ENCODE peak calls at places on chromosomes 3 and 15, in four cellular contexts. One of them, this sample, is unnamed.

GRCh38 chr15:93955197-93955596 is 276.2 kb upstream of the MCTP2 start:
- DNase-seq in AG09319: no peak
- DNase-seq in activated gamma-delta T cell treated with anti-CD3 and anti-CD28 coated beads, Interleukin-2, amount 50 U/mL, for 16 hours: no peak
- DNase-seq in HTR-8/SVneo: no peak
- DNase-seq in this sample: no peak

GRCh38 chr15:89656116-89656815 is 999 bp upstream of the KIF7 start:
- DNase-seq in AG09319: no peak
- DNase-seq in activated gamma-delta T cell treated with anti-CD3 and anti-CD28 coated beads, Interleukin-2, amount 50 U/mL, for 16 hours: no peak
- DNase-seq in HTR-8/SVneo: no peak
- DNase-seq in this sample: no peak

GRCh38 chr15:48865387-48866079 is 12.4 kb upstream of the EID1 start:
- DNase-seq in AG09319: no peak
- DNase-seq in activated gamma-delta T cell treated with anti-CD3 and anti-CD28 coated beads, Interleukin-2, amount 50 U/mL, for 16 hours: no peak
- DNase-seq in HTR-8/SVneo: no peak
- DNase-seq in this sample: peak

GRCh38 chr3:120167488-120167887 is 73.2 kb upstream of the GSK3B start:
- DNase-seq in AG09319: no peak
- DNase-seq in activated gamma-delta T cell treated with anti-CD3 and anti-CD28 coated beads, Interleukin-2, amount 50 U/mL, for 16 hours: no peak
- DNase-seq in HTR-8/SVneo: no peak
- DNase-seq in this sample: no peak

GRCh38 chr3:104437891-104438290 is 928.8 kb upstream of the ALCAM start:
- DNase-seq in AG09319: no peak
- DNase-seq in activated gamma-delta T cell treated with anti-CD3 and anti-CD28 coated beads, Interleukin-2, amount 50 U/mL, for 16 hours: no peak
- DNase-seq in HTR-8/SVneo: no peak
- DNase-seq in this sample: peak

GRCh38 chr3:2823016-2823415 is 287.2 kb downstream of the IL5RA start:
- DNase-seq in AG09319: no peak
- DNase-seq in activated gamma-delta T cell treated with anti-CD3 and anti-CD28 coated beads, Interleukin-2, amount 50 U/mL, for 16 hours: no peak
- DNase-seq in HTR-8/SVneo: no peak
- DNase-seq in this sample: no peak

GRCh38 chr15:33190539-33190938 is 4.0 kb downstream of the FMN1 start:
- DNase-seq in AG09319: no peak
- DNase-seq in activated gamma-delta T cell treated with anti-CD3 and anti-CD28 coated beads, Interleukin-2, amount 50 U/mL, for 16 hours: no peak
- DNase-seq in HTR-8/SVneo: no peak
- DNase-seq in this sample: no peak

GRCh38 chr3:42988097-42988496 is 9.0 kb downstream of the GASK1A start:
- DNase-seq in AG09319: no peak
- DNase-seq in activated gamma-delta T cell treated with anti-CD3 and anti-CD28 coated beads, Interleukin-2, amount 50 U/mL, for 16 hours: no peak
- DNase-seq in HTR-8/SVneo: no peak
- DNase-seq in this sample: no peak

GRCh38 chr3:24496529-24497482 is 2.2 kb upstream of the THRB start:
- DNase-seq in AG09319: peak
- DNase-seq in activated gamma-delta T cell treated with anti-CD3 and anti-CD28 coated beads, Interleukin-2, amount 50 U/mL, for 16 hours: no peak
- DNase-seq in HTR-8/SVneo: peak
- DNase-seq in this sample: peak

GRCh38 chr3:110933786-110934415 is 137.7 kb upstream of the NECTIN3 start:
- DNase-seq in AG09319: peak
- DNase-seq in activated gamma-delta T cell treated with anti-CD3 and anti-CD28 coated beads, Interleukin-2, amount 50 U/mL, for 16 hours: no peak
- DNase-seq in HTR-8/SVneo: no peak
- DNase-seq in this sample: peak

GRCh38 chr3:117706037-117706436 is 996.5 kb downstream of the TUSC7 start:
- DNase-seq in AG09319: peak
- DNase-seq in activated gamma-delta T cell treated with anti-CD3 and anti-CD28 coated beads, Interleukin-2, amount 50 U/mL, for 16 hours: no peak
- DNase-seq in HTR-8/SVneo: no peak
- DNase-seq in this sample: peak

GRCh38 chr3:138434875-138435772 is 708 bp downstream of the ESYT3 start:
- DNase-seq in AG09319: no peak
- DNase-seq in activated gamma-delta T cell treated with anti-CD3 and anti-CD28 coated beads, Interleukin-2, amount 50 U/mL, for 16 hours: no peak
- DNase-seq in HTR-8/SVneo: no peak
- DNase-seq in this sample: no peak

GRCh38 chr3:122690096-122690495 is 9.5 kb downstream of the PARP14 start:
- DNase-seq in AG09319: no peak
- DNase-seq in activated gamma-delta T cell treated with anti-CD3 and anti-CD28 coated beads, Interleukin-2, amount 50 U/mL, for 16 hours: no peak
- DNase-seq in HTR-8/SVneo: no peak
- DNase-seq in this sample: no peak

GRCh38 chr3:120450261-120450913 is 405 bp downstream of the FSTL1 start:
- DNase-seq in AG09319: no peak
- DNase-seq in activated gamma-delta T cell treated with anti-CD3 and anti-CD28 coated beads, Interleukin-2, amount 50 U/mL, for 16 hours: no peak
- DNase-seq in HTR-8/SVneo: no peak
- DNase-seq in this sample: no peak

GRCh38 chr3:149702691-149703426 is 45.0 kb upstream of the WWTR1 start:
- DNase-seq in AG09319: peak
- DNase-seq in activated gamma-delta T cell treated with anti-CD3 and anti-CD28 coated beads, Interleukin-2, amount 50 U/mL, for 16 hours: no peak
- DNase-seq in HTR-8/SVneo: peak
- DNase-seq in this sample: peak

GRCh38 chr3:44421280-44421679 is 56.2 kb downstream of the ZNF445 start:
- DNase-seq in AG09319: no peak
- DNase-seq in activated gamma-delta T cell treated with anti-CD3 and anti-CD28 coated beads, Interleukin-2, amount 50 U/mL, for 16 hours: no peak
- DNase-seq in HTR-8/SVneo: no peak
- DNase-seq in this sample: no peak

GRCh38 chr3:107578523-107578922 is 55.8 kb downstream of the BBX start:
- DNase-seq in AG09319: no peak
- DNase-seq in activated gamma-delta T cell treated with anti-CD3 and anti-CD28 coated beads, Interleukin-2, amount 50 U/mL, for 16 hours: no peak
- DNase-seq in HTR-8/SVneo: no peak
- DNase-seq in this sample: no peak

GRCh38 chr3:150174179-150174578 is 203.5 kb upstream of the PFN2 start:
- DNase-seq in AG09319: no peak
- DNase-seq in activated gamma-delta T cell treated with anti-CD3 and anti-CD28 coated beads, Interleukin-2, amount 50 U/mL, for 16 hours: no peak
- DNase-seq in HTR-8/SVneo: no peak
- DNase-seq in this sample: no peak

GRCh38 chr3:150268426-150269321 is 139.4 kb upstream of the TSC22D2 start:
- DNase-seq in AG09319: no peak
- DNase-seq in activated gamma-delta T cell treated with anti-CD3 and anti-CD28 coated beads, Interleukin-2, amount 50 U/mL, for 16 hours: no peak
- DNase-seq in HTR-8/SVneo: no peak
- DNase-seq in this sample: no peak

GRCh38 chr3:58804914-58805313 is 138.3 kb upstream of the FAM3D start:
- DNase-seq in AG09319: no peak
- DNase-seq in activated gamma-delta T cell treated with anti-CD3 and anti-CD28 coated beads, Interleukin-2, amount 50 U/mL, for 16 hours: no peak
- DNase-seq in HTR-8/SVneo: no peak
- DNase-seq in this sample: no peak

GRCh38 chr3:154135511-154136173 is 14.5 kb downstream of the ARHGEF26 start:
- DNase-seq in AG09319: no peak
- DNase-seq in activated gamma-delta T cell treated with anti-CD3 and anti-CD28 coated beads, Interleukin-2, amount 50 U/mL, for 16 hours: no peak
- DNase-seq in HTR-8/SVneo: no peak
- DNase-seq in this sample: no peak

GRCh38 chr3:67481126-67481525 is 173.3 kb downstream of the SUCLG2 start:
- DNase-seq in AG09319: no peak
- DNase-seq in activated gamma-delta T cell treated with anti-CD3 and anti-CD28 coated beads, Interleukin-2, amount 50 U/mL, for 16 hours: no peak
- DNase-seq in HTR-8/SVneo: no peak
- DNase-seq in this sample: no peak

GRCh38 chr15:68620721-68621528 is 42.1 kb downstream of the CORO2B start:
- DNase-seq in AG09319: peak
- DNase-seq in activated gamma-delta T cell treated with anti-CD3 and anti-CD28 coated beads, Interleukin-2, amount 50 U/mL, for 16 hours: no peak
- DNase-seq in HTR-8/SVneo: no peak
- DNase-seq in this sample: peak

GRCh38 chr3:125057186-125057850 is 1.5 kb upstream of the HEG1 start:
- DNase-seq in AG09319: no peak
- DNase-seq in activated gamma-delta T cell treated with anti-CD3 and anti-CD28 coated beads, Interleukin-2, amount 50 U/mL, for 16 hours: no peak
- DNase-seq in HTR-8/SVneo: no peak
- DNase-seq in this sample: peak

GRCh38 chr15:52481915-52482314 is 46.8 kb downstream of the MYO5A start:
- DNase-seq in AG09319: no peak
- DNase-seq in activated gamma-delta T cell treated with anti-CD3 and anti-CD28 coated beads, Interleukin-2, amount 50 U/mL, for 16 hours: peak
- DNase-seq in HTR-8/SVneo: no peak
- DNase-seq in this sample: peak

GRCh38 chr3:142000341-142000870 is 124.0 kb downstream of the ATP1B3 start:
- DNase-seq in AG09319: no peak
- DNase-seq in activated gamma-delta T cell treated with anti-CD3 and anti-CD28 coated beads, Interleukin-2, amount 50 U/mL, for 16 hours: no peak
- DNase-seq in HTR-8/SVneo: no peak
- DNase-seq in this sample: no peak

GRCh38 chr3:42498034-42498433 is 4.4 kb upstream of the VIPR1 start:
- DNase-seq in AG09319: no peak
- DNase-seq in activated gamma-delta T cell treated with anti-CD3 and anti-CD28 coated beads, Interleukin-2, amount 50 U/mL, for 16 hours: no peak
- DNase-seq in HTR-8/SVneo: no peak
- DNase-seq in this sample: no peak

GRCh38 chr3:72331076-72331475 is 517.2 kb downstream of the SHQ1 start:
- DNase-seq in AG09319: no peak
- DNase-seq in activated gamma-delta T cell treated with anti-CD3 and anti-CD28 coated beads, Interleukin-2, amount 50 U/mL, for 16 hours: no peak
- DNase-seq in HTR-8/SVneo: no peak
- DNase-seq in this sample: no peak

GRCh38 chr3:52490938-52491526 is 4.1 kb upstream of the STAB1 start:
- DNase-seq in AG09319: no peak
- DNase-seq in activated gamma-delta T cell treated with anti-CD3 and anti-CD28 coated beads, Interleukin-2, amount 50 U/mL, for 16 hours: no peak
- DNase-seq in HTR-8/SVneo: no peak
- DNase-seq in this sample: peak

GRCh38 chr3:119149484-119149883 is 3.5 kb downstream of the TEX55 start:
- DNase-seq in AG09319: no peak
- DNase-seq in activated gamma-delta T cell treated with anti-CD3 and anti-CD28 coated beads, Interleukin-2, amount 50 U/mL, for 16 hours: no peak
- DNase-seq in HTR-8/SVneo: no peak
- DNase-seq in this sample: peak

GRCh38 chr15:85407421-85408269 is 27.2 kb downstream of the AKAP13 start:
- DNase-seq in AG09319: peak
- DNase-seq in activated gamma-delta T cell treated with anti-CD3 and anti-CD28 coated beads, Interleukin-2, amount 50 U/mL, for 16 hours: no peak
- DNase-seq in HTR-8/SVneo: peak
- DNase-seq in this sample: peak

GRCh38 chr3:32593903-32594525 is 23.4 kb upstream of the DYNC1LI1 start:
- DNase-seq in AG09319: no peak
- DNase-seq in activated gamma-delta T cell treated with anti-CD3 and anti-CD28 coated beads, Interleukin-2, amount 50 U/mL, for 16 hours: no peak
- DNase-seq in HTR-8/SVneo: no peak
- DNase-seq in this sample: no peak

GRCh38 chr3:56753206-56753605 is 48.5 kb downstream of the ARHGEF3 start:
- DNase-seq in AG09319: no peak
- DNase-seq in activated gamma-delta T cell treated with anti-CD3 and anti-CD28 coated beads, Interleukin-2, amount 50 U/mL, for 16 hours: peak
- DNase-seq in HTR-8/SVneo: no peak
- DNase-seq in this sample: no peak

GRCh38 chr3:53201190-53201504 is 40.1 kb downstream of the PRKCD start:
- DNase-seq in AG09319: no peak
- DNase-seq in activated gamma-delta T cell treated with anti-CD3 and anti-CD28 coated beads, Interleukin-2, amount 50 U/mL, for 16 hours: no peak
- DNase-seq in HTR-8/SVneo: no peak
- DNase-seq in this sample: no peak

GRCh38 chr3:191352014-191352413 is 21.7 kb upstream of the UTS2B start:
- DNase-seq in AG09319: no peak
- DNase-seq in activated gamma-delta T cell treated with anti-CD3 and anti-CD28 coated beads, Interleukin-2, amount 50 U/mL, for 16 hours: no peak
- DNase-seq in HTR-8/SVneo: no peak
- DNase-seq in this sample: no peak